ENCODE peak calls at places on chromosomes 7 and 10, in four cellular contexts. X, W, U and M are unnamed samples.

GRCh38 chr7:79622781-79623180 is 169.3 kb upstream of the MAGI2 start:
- DNase-seq in X (no peak), W (no peak), U (no peak), M (no peak)

GRCh38 chr10:107686095-107686494 is 521.6 kb upstream of the SORCS1 start:
- DNase-seq in U (no peak), X (no peak), W (no peak), M (no peak)

GRCh38 chr7:46146454-46147255 is 225.6 kb upstream of the IGFBP3 start:
- DNase-seq in W (no peak), U (no peak), X (no peak), M (no peak)

GRCh38 chr7:7529328-7529727 is 6.3 kb downstream of the COL28A1 start:
- DNase-seq in W (no peak), X (peak), U (no peak), M (no peak)

GRCh38 chr10:103800110-103800509 is 55.3 kb downstream of the SH3PXD2A start:
- DNase-seq in W (no peak), X (no peak), U (no peak), M (no peak)

GRCh38 chr10:66639351-66639750 is 286.5 kb upstream of the LRRTM3 start:
- DNase-seq in X (no peak), U (no peak), W (no peak), M (no peak)

GRCh38 chr10:100186813-100187212 is 984 bp upstream of the ERLIN1 start:
- DNase-seq in X (peak), W (no peak), U (peak), M (no peak)

GRCh38 chr7:136053689-136054485 is 76.7 kb upstream of the MTPN start:
- DNase-seq in W (no peak), U (no peak), X (no peak), M (no peak)

GRCh38 chr7:64799-65430 is 127.5 kb upstream of the FAM20C start:
- DNase-seq in W (no peak), X (no peak), U (no peak), M (no peak)

GRCh38 chr10:45180507-45180906 is 134.9 kb downstream of the OR13A1 start:
- DNase-seq in X (no peak), W (no peak), U (no peak), M (no peak)